ENCODE peak calls at places on chromosome 12, in nine cellular contexts. P is nucleus accumbens; R is hepatocyte; O is activated T-cell treated with anti-CD3 and anti-CD28 coated beads for 1 hour; M is NCI-H2171 treated with DMSO at 0.1 percent for 48 hours; A is psoas muscle; W is naive thymus-derived CD4-positive, alpha-beta T cell; D is Right ventricle myocardium superior; L is stimulated activated CD4-positive, alpha-beta T cell treated with anti-CD3 and anti-CD28 coated beads, Interleukin-1b, Interleukin-23, amount 100 ng/mL, for 4 hours. F is an unnamed sample.

GRCh38 chr12:68623984-68624383 is 13.3 kb downstream of the RAP1B start:
- DNase-seq in R (no peak), M (no peak), L (no peak), P (no peak), D (no peak), W (no peak), A (no peak), O (no peak), F (no peak)

GRCh38 chr12:69129564-69129963 is 109.8 kb upstream of the CPSF6 start:
- DNase-seq in P (no peak), L (no peak), D (no peak), O (no peak), W (no peak), A (no peak), M (no peak), R (no peak), F (no peak)

GRCh38 chr12:73863541-73863940 is 674.1 kb upstream of the ATXN7L3B start:
- DNase-seq in A (no peak), M (no peak), D (no peak), W (no peak), L (no peak), R (no peak), P (no peak), O (no peak), F (no peak)

GRCh38 chr12:117235261-117235660 is 45.0 kb upstream of the FBXO21 start:
- DNase-seq in P (no peak), W (no peak), D (no peak), A (no peak), R (no peak), L (no peak), O (no peak), M (peak), F (no peak)

GRCh38 chr12:81627336-81628189 is 131.6 kb downstream of the PPFIA2 start:
- DNase-seq in L (no peak), A (no peak), O (no peak), M (peak), P (no peak), D (no peak), R (peak), W (no peak), F (no peak)

GRCh38 chr12:104600790-104601739 is 144.3 kb downstream of the CHST11 start:
- DNase-seq in R (no peak), W (no peak), A (no peak), P (no peak), M (no peak), L (no peak), D (no peak), O (no peak), F (no peak)

GRCh38 chr12:18576104-18576622 is 161.6 kb downstream of the PLCZ1 start:
- DNase-seq in M (no peak), D (no peak), W (no peak), A (no peak), P (no peak), R (no peak), L (no peak), O (no peak), F (no peak)

GRCh38 chr12:3381059-3382047 is 109.7 kb upstream of the PRMT8 start:
- DNase-seq in D (no peak), L (no peak), M (no peak), O (no peak), W (no peak), A (no peak), R (peak), P (no peak), F (no peak)

GRCh38 chr12:34290191-34290995 is 268.1 kb downstream of the ALG10 start:
- DNase-seq in R (peak), D (no peak), O (no peak), P (no peak), W (no peak), A (peak), M (no peak), L (no peak), F (peak)

GRCh38 chr12:116125981-116126566 is 151.4 kb downstream of the MED13L start:
- DNase-seq in W (no peak), L (no peak), D (no peak), R (no peak), P (no peak), O (no peak), M (no peak), A (no peak), F (no peak)

GRCh38 chr12:4151362-4152121 is 122.0 kb upstream of the CCND2 start:
- DNase-seq in L (no peak), W (no peak), D (no peak), P (no peak), O (no peak), M (no peak), A (no peak), R (no peak), F (no peak)

GRCh38 chr12:56874821-56875220 is 59.4 kb downstream of the SDR9C7 start:
- DNase-seq in O (no peak), P (no peak), M (no peak), W (no peak), L (no peak), A (no peak), R (no peak), D (no peak), F (no peak)

GRCh38 chr12:130104596-130105253 is 57.5 kb upstream of the FZD10 start:
- DNase-seq in W (no peak), O (no peak), R (no peak), P (no peak), D (no peak), A (no peak), M (no peak), L (no peak), F (peak)

GRCh38 chr12:7106082-7106481 is 2.9 kb downstream of the C1RL start:
- DNase-seq in M (no peak), O (no peak), W (no peak), R (no peak), A (no peak), D (no peak), P (no peak), L (no peak), F (no peak)

GRCh38 chr12:31772685-31773222 is 43.9 kb upstream of the AMN1 start:
- DNase-seq in P (no peak), W (no peak), R (no peak), D (no peak), A (no peak), O (no peak), M (no peak), L (no peak), F (no peak)

GRCh38 chr12:58364389-58365086 is 423.2 kb downstream of the ATP23 start:
- DNase-seq in O (no peak), W (no peak), R (peak), A (no peak), M (no peak), P (no peak), D (no peak), L (no peak), F (no peak)

GRCh38 chr12:108666326-108666995 is 32.8 kb upstream of the SELPLG start:
- DNase-seq in D (peak), M (peak), L (no peak), W (no peak), O (no peak), R (no peak), A (peak), P (no peak), F (no peak)

GRCh38 chr12:124296295-124296915 is 1.5 kb downstream of the RFLNA start:
- DNase-seq in P (no peak), M (no peak), O (no peak), D (peak), A (peak), L (no peak), W (no peak), R (peak), F (peak)

GRCh38 chr12:1099158-1099557 is 108.1 kb downstream of the ERC1 start:
- DNase-seq in M (no peak), D (no peak), R (peak), A (no peak), W (no peak), P (no peak), O (no peak), L (no peak), F (no peak)